ENCODE peak calls at places on chromosomes 7 and 10, in five cellular contexts. P, B, N, W and U are unnamed samples.

GRCh38 chr10:129365767-129366400 is 101.2 kb upstream of the MGMT start:
- DNase-seq in B (no peak), N (no peak), W (no peak), P (no peak), U (no peak)

GRCh38 chr7:33905389-33906032 is at the start of gene BMPER:
- DNase-seq in W (peak), N (no peak), B (peak), P (peak), U (no peak)

GRCh38 chr10:36053271-36053670 is 411.2 kb upstream of the FZD8 start:
- DNase-seq in N (no peak), W (no peak), B (no peak), P (no peak), U (no peak)

GRCh38 chr7:36404639-36405408 is 15.2 kb downstream of the ANLN start:
- DNase-seq in P (no peak), B (no peak), W (no peak), N (no peak), U (no peak)

GRCh38 chr10:75483188-75483587 is 51.8 kb downstream of the LRMDA start:
- DNase-seq in N (no peak), P (no peak), B (no peak), W (no peak), U (no peak)

GRCh38 chr10:19702215-19702614 is 114.0 kb upstream of the PLXDC2 start:
- DNase-seq in N (no peak), P (no peak), B (no peak), W (no peak), U (no peak)

GRCh38 chr10:87775766-87776165 is 42.3 kb downstream of the ATAD1 start:
- DNase-seq in W (no peak), N (no peak), P (no peak), B (no peak), U (no peak)

GRCh38 chr10:103155485-103156085 is 37.5 kb downstream of the NT5C2 start:
- DNase-seq in B (no peak), P (no peak), W (no peak), N (no peak), U (no peak)

GRCh38 chr7:47796347-47796746 is 151.9 kb downstream of the PKD1L1 start:
- DNase-seq in P (no peak), N (no peak), B (no peak), W (no peak), U (no peak)

GRCh38 chr7:1531263-1531978 is 919 bp downstream of the MAFK start:
- DNase-seq in B (peak), W (peak), N (peak), P (no peak), U (peak)

GRCh38 chr7:87151701-87152111 is 547 bp upstream of the DMTF1 start:
- DNase-seq in W (no peak), P (no peak), B (no peak), N (no peak), U (no peak)

GRCh38 chr7:44508328-44508990 is 18.0 kb upstream of the NUDCD3 start:
- DNase-seq in B (no peak), N (no peak), W (no peak), P (no peak), U (no peak)

GRCh38 chr7:51316666-51317581 is at the start of gene COBL:
- DNase-seq in P (peak), B (no peak), N (no peak), W (peak), U (no peak)

GRCh38 chr10:102635377-102635776 is 8.9 kb upstream of the TRIM8 start:
- DNase-seq in P (no peak), B (no peak), W (no peak), N (no peak), U (no peak)

GRCh38 chr10:129525408-129525807 is 58.4 kb downstream of the MGMT start:
- DNase-seq in P (no peak), B (peak), W (no peak), N (no peak), U (no peak)

GRCh38 chr7:77415822-77416620 is at the start of gene GSAP:
- DNase-seq in W (peak), N (peak), B (peak), P (peak), U (peak)

GRCh38 chr7:151240536-151240935 is 8.0 kb downstream of the SMARCD3 start:
- DNase-seq in B (no peak), W (no peak), P (no peak), N (no peak), U (no peak)

GRCh38 chr10:71999360-72000072 is 35.3 kb downstream of the CHST3 start:
- DNase-seq in P (no peak), N (no peak), W (no peak), B (peak), U (no peak)

GRCh38 chr10:79286318-79286951 is 60.8 kb upstream of the PPIF start:
- DNase-seq in N (peak), B (no peak), P (no peak), W (peak), U (peak)

GRCh38 chr7:103637726-103638125 is 191.7 kb upstream of the SLC26A5 start:
- DNase-seq in B (no peak), N (no peak), P (no peak), W (no peak), U (no peak)

GRCh38 chr7:44073664-44074348 is 8.4 kb upstream of the PGAM2 start:
- DNase-seq in W (peak), P (no peak), B (peak), N (peak), U (peak)

GRCh38 chr7:132191418-132191817 is 384.9 kb downstream of the PLXNA4 start:
- DNase-seq in W (no peak), B (no peak), P (no peak), N (no peak), U (no peak)

GRCh38 chr10:109784236-109784635 is 139.1 kb downstream of the XPNPEP1 start:
- DNase-seq in W (no peak), N (no peak), P (no peak), B (no peak), U (no peak)

GRCh38 chr10:132076578-132077081 is 10.9 kb downstream of the JAKMIP3 start:
- DNase-seq in W (peak), N (no peak), B (no peak), P (no peak), U (no peak)

GRCh38 chr10:71263376-71263775 is 51.0 kb downstream of the UNC5B start:
- DNase-seq in B (no peak), P (peak), W (no peak), N (no peak), U (no peak)

GRCh38 chr10:17671307-17671706 is 27.4 kb downstream of the STAM start:
- DNase-seq in B (no peak), P (no peak), W (no peak), N (no peak), U (no peak)

GRCh38 chr10:45675388-45675787 is 2.8 kb upstream of the ZFAND4 start:
- DNase-seq in N (no peak), W (no peak), P (no peak), B (no peak), U (no peak)

GRCh38 chr10:45673074-45673628 is 579 bp upstream of the ZFAND4 start:
- DNase-seq in N (no peak), P (no peak), B (no peak), W (peak), U (no peak)

GRCh38 chr10:45672201-45673073 is at the start of gene ZFAND4:
- DNase-seq in P (peak), N (peak), W (peak), B (peak), U (peak)
- TF ChIP-seq CTCF in P (peak), N (peak), W (peak), B (peak), U (peak)

GRCh38 chr10:73167557-73168485 is at the start of the genes ECD and FAM149B1:
- DNase-seq in P (peak), B (peak), W (peak), N (peak), U (peak)
- TF ChIP-seq CTCF in P (peak), B (peak), W (peak), N (peak), U (peak)

GRCh38 chr10:86667421-86668181 is 710 bp upstream of the LDB3 start:
- DNase-seq in B (no peak), P (no peak), N (no peak), W (no peak), U (no peak)
- TF ChIP-seq CTCF in B (no peak), P (no peak), N (no peak), W (no peak), U (no peak)

GRCh38 chr10:122124342-122124741 is 135.4 kb downstream of the TACC2 start:
- DNase-seq in N (no peak), W (no peak), P (no peak), B (no peak), U (no peak)
- TF ChIP-seq CTCF in N (no peak), W (no peak), P (no peak), B (no peak), U (no peak)

DNA sequence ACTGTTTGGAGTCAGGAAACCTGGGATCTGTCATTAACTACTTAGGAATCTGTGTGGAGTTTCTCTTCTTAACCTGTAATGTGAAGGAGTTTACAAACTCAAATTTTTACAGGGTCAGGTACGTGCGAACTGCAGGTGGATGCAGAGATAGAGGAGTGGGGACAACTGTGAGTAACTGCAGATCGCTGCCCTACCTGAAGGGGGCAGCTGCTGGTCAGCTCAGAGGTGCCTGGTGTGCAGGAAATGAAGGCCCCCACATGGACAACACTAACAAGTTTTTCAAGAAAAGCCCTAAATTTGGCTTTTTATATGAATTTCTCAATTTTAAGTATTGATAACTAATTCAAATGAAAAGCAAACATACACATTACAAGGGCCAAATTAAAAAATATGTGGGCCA is 380.0 kb downstream of the REEP3 start:
- DNase-seq in B (no peak), N (no peak), P (no peak), W (no peak), U (no peak)
- TF ChIP-seq CTCF in B (no peak), N (no peak), P (peak), W (no peak), U (no peak)

DNA sequence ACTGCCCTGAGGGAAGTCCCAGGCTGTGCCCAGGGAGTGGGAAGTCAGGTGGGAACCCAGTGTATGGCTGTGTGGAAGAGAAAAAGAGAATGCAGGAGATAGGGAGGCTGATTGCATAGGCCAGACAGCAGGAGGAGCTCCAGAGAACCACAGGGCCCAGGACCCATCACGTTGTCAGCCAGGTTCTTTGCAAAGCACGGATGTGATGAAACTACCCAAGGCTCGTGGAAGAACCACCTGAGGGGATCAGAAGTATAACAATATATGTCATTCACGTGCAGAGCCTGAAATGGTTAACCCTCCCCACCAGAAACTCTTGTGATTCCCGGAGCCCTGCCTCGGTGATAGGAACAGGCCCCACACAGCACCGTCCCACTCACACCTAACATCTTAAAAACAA is 83.6 kb downstream of the LARP4B start:
- DNase-seq in P (no peak), B (no peak), W (no peak), N (no peak), U (no peak)
- TF ChIP-seq CTCF in P (no peak), B (no peak), W (no peak), N (no peak), U (no peak)

GRCh38 chr7:112049555-112049954 is 156.6 kb downstream of the DOCK4 start:
- DNase-seq in P (no peak), W (no peak), N (no peak), B (no peak), U (no peak)
- TF ChIP-seq CTCF in P (no peak), W (no peak), N (no peak), B (no peak), U (no peak)

GRCh38 chr7:121397832-121398231 is 1.7 kb upstream of the FAM3C start:
- DNase-seq in N (no peak), B (no peak), W (no peak), P (no peak), U (no peak)
- TF ChIP-seq CTCF in N (no peak), B (no peak), W (no peak), P (no peak), U (no peak)

DNA sequence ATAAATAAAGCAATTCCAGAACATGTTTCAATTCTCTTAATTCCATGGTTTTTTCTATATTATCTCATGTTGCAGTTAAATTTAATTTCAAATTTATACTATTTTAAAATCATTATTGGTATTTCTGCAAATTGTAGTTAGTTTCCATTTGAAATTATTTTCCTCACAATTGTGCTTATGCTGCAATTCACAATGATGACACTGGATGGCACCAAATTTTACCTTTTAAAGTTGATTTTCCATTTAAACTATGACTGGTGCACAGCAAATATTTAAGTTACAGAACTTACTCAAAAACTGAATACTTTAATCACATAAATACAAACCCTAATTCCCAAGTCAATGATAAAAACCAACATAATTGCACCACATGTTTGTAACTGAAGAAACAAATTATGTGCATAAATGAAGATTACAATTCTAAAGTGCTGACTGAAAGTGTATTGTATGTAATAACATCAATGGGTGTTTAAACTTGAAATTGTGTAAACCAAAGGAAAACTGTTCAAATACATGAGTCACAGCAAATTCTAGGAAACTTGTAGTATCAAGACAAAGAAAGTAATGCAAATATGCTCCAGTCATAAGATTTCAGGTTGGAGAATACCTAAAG is 75.3 kb upstream of the AASS start:
- DNase-seq in N (no peak), W (no peak), B (no peak), P (no peak), U (no peak)
- TF ChIP-seq CTCF in N (no peak), W (peak), B (peak), P (peak), U (no peak)

GRCh38 chr7:28853834-28854749 is 104.0 kb downstream of the TRIL start:
- DNase-seq in W (peak), P (peak), N (peak), B (peak), U (peak)

GRCh38 chr7:28856656-28857055 is 101.5 kb downstream of the TRIL start:
- DNase-seq in P (no peak), B (no peak), N (no peak), W (no peak), U (no peak)

GRCh38 chr7:28853150-28853549 is 105.0 kb downstream of the TRIL start:
- DNase-seq in W (no peak), N (no peak), P (no peak), B (no peak), U (no peak)

GRCh38 chr7:28854750-28855074 is 103.4 kb downstream of the TRIL start:
- DNase-seq in P (no peak), W (no peak), B (no peak), N (no peak), U (no peak)

DNA sequence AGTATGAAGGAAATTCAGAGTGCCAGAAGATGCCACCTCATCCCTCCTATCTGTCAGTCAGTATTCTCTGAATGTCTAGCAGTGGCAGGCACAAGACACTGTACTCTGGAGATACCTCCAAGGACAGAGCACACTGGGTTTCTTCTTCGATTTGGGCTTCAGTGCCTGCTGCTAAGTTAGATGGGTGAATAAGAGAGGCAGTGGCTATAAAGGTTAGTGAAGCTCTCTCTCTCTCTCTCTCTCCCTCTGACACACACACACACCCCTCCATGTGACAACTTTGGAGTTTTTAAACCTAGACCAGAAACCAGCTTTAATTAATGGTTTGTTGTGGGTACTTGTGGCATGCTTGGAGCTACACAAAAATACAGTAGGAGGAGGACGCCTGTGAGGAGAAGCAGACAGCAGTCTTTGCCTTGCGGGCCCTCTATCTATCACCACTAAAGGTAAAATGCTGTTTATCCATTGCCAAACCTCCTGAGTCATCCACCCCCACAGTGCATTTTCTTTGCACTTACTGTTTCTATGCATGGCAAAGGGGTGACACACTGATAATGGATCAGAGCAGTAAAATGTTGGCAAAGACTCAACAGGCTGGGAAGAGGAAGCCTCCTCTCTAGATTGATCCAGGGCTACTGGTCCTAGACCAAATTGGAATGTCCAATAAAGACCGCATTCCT is 102.5 kb downstream of the TRIL start:
- DNase-seq in P (no peak), W (no peak), N (no peak), B (no peak), U (no peak)
- TF ChIP-seq CTCF in P (no peak), W (no peak), N (no peak), B (no peak), U (no peak)